ENCODE peak calls at places on chromosome 2, in seven cellular contexts. One of them, this sample, is unnamed.

GRCh38 chr2:220948579-220948978 is 623.5 kb downstream of the EPHA4 start:
- DNase-seq in Jurkat, Clone E6-1: no peak
- DNase-seq in astrocyte: no peak
- DNase-seq in left lung: no peak
- DNase-seq in neural progenitor cell: no peak
- DNase-seq in NB4: no peak
- DNase-seq in right cardiac atrium: no peak
- DNase-seq in this sample: no peak

GRCh38 chr2:120818441-120818920 is 82.8 kb downstream of the GLI2 start:
- DNase-seq in Jurkat, Clone E6-1: no peak
- DNase-seq in astrocyte: peak
- DNase-seq in left lung: peak
- DNase-seq in neural progenitor cell: no peak
- DNase-seq in NB4: no peak
- DNase-seq in right cardiac atrium: peak
- DNase-seq in this sample: no peak

GRCh38 chr2:224930124-224930523 is 112.1 kb downstream of the DOCK10 start:
- DNase-seq in Jurkat, Clone E6-1: peak
- DNase-seq in astrocyte: no peak
- DNase-seq in left lung: no peak
- DNase-seq in neural progenitor cell: no peak
- DNase-seq in NB4: peak
- DNase-seq in right cardiac atrium: no peak
- DNase-seq in this sample: no peak

GRCh38 chr2:242085941-242086621 is 216.6 kb downstream of the RTP5 start:
- DNase-seq in Jurkat, Clone E6-1: peak
- DNase-seq in astrocyte: no peak
- DNase-seq in left lung: no peak
- DNase-seq in neural progenitor cell: no peak
- DNase-seq in NB4: peak
- DNase-seq in right cardiac atrium: peak
- DNase-seq in this sample: peak

GRCh38 chr2:6780765-6781274 is 84.9 kb downstream of the CMPK2 start:
- DNase-seq in Jurkat, Clone E6-1: peak
- DNase-seq in astrocyte: no peak
- DNase-seq in left lung: no peak
- DNase-seq in neural progenitor cell: no peak
- DNase-seq in NB4: peak
- DNase-seq in right cardiac atrium: peak
- DNase-seq in this sample: peak

GRCh38 chr2:105746177-105747080 is 1.7 kb downstream of the NCK2 start:
- DNase-seq in Jurkat, Clone E6-1: no peak
- DNase-seq in astrocyte: no peak
- DNase-seq in left lung: peak
- DNase-seq in neural progenitor cell: peak
- DNase-seq in NB4: peak
- DNase-seq in right cardiac atrium: peak
- DNase-seq in this sample: peak

GRCh38 chr2:25491966-25492532 is 150.3 kb upstream of the DNMT3A start:
- DNase-seq in Jurkat, Clone E6-1: no peak
- DNase-seq in astrocyte: peak
- DNase-seq in left lung: no peak
- DNase-seq in neural progenitor cell: no peak
- DNase-seq in NB4: no peak
- DNase-seq in right cardiac atrium: no peak
- DNase-seq in this sample: no peak

GRCh38 chr2:97781981-97782380 is 68.6 kb downstream of the ZAP70 start:
- DNase-seq in Jurkat, Clone E6-1: no peak
- DNase-seq in astrocyte: no peak
- DNase-seq in left lung: no peak
- DNase-seq in neural progenitor cell: no peak
- DNase-seq in NB4: no peak
- DNase-seq in right cardiac atrium: no peak
- DNase-seq in this sample: no peak

GRCh38 chr2:176854062-176854461 is 358.5 kb upstream of the HNRNPA3 start:
- DNase-seq in Jurkat, Clone E6-1: no peak
- DNase-seq in astrocyte: no peak
- DNase-seq in left lung: no peak
- DNase-seq in neural progenitor cell: no peak
- DNase-seq in NB4: no peak
- DNase-seq in right cardiac atrium: no peak
- DNase-seq in this sample: no peak

GRCh38 chr2:239239607-239240479 is 161.0 kb downstream of the HDAC4 start:
- DNase-seq in Jurkat, Clone E6-1: no peak
- DNase-seq in astrocyte: no peak
- DNase-seq in left lung: no peak
- DNase-seq in neural progenitor cell: peak
- DNase-seq in NB4: no peak
- DNase-seq in right cardiac atrium: peak
- DNase-seq in this sample: no peak

GRCh38 chr2:239238839-239239606 is 161.8 kb downstream of the HDAC4 start:
- DNase-seq in Jurkat, Clone E6-1: no peak
- DNase-seq in astrocyte: no peak
- DNase-seq in left lung: no peak
- DNase-seq in neural progenitor cell: no peak
- DNase-seq in NB4: no peak
- DNase-seq in right cardiac atrium: no peak
- DNase-seq in this sample: no peak

GRCh38 chr2:239238381-239238780 is 162.4 kb downstream of the HDAC4 start:
- DNase-seq in Jurkat, Clone E6-1: no peak
- DNase-seq in astrocyte: no peak
- DNase-seq in left lung: no peak
- DNase-seq in neural progenitor cell: no peak
- DNase-seq in NB4: no peak
- DNase-seq in right cardiac atrium: no peak
- DNase-seq in this sample: no peak

GRCh38 chr2:239241431-239241830 is 159.4 kb downstream of the HDAC4 start:
- DNase-seq in Jurkat, Clone E6-1: no peak
- DNase-seq in astrocyte: no peak
- DNase-seq in left lung: no peak
- DNase-seq in neural progenitor cell: no peak
- DNase-seq in NB4: peak
- DNase-seq in right cardiac atrium: no peak
- DNase-seq in this sample: no peak

DNA sequence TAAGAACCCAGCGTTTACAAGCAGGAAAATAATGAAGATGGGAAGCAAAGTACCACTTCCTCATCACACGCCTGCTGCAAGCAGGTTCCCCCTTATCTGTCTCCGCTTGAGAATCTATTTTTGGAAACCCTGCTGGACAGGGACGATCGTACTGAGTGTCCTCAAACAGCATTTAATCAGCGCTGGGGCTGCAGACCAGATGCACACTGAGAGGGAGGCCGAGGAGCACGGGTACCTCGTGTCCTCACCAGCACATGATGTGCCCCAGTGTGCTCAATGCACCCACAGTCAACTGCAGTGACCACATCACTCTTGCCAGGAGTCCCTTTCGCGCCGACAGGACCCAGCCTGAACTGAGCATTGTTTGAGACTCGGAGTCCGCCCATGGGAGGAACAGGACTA is 160.3 kb downstream of the HDAC4 start:
- DNase-seq in Jurkat, Clone E6-1: no peak
- DNase-seq in astrocyte: no peak
- DNase-seq in left lung: no peak
- DNase-seq in neural progenitor cell: no peak
- DNase-seq in NB4: peak
- DNase-seq in right cardiac atrium: peak
- DNase-seq in this sample: no peak
- H3K4me3 ChIP-seq in Jurkat, Clone E6-1: no peak
- H3K4me3 ChIP-seq in astrocyte: no peak
- H3K4me3 ChIP-seq in left lung: no peak
- H3K4me3 ChIP-seq in neural progenitor cell: no peak
- H3K4me3 ChIP-seq in NB4: peak
- H3K4me3 ChIP-seq in right cardiac atrium: no peak
- H3K4me3 ChIP-seq in this sample: no peak

DNA sequence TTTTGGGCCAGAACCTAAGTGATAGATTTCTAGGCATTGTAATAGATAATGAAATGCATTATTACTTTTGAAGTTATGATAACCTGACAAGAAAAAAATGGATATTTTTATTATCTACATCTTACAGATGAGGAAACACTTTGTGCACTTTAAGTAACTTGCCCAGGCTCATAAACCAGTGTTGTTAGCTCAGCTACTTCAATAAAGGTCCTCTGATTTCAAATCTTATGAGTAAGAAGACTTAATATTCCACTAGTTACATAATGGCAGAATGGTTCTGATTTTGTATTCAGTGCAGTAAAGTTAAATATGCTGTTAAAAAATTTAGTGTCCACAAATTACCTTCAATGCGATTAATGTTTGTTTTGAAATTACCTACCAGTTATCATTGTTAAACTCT is 199.0 kb downstream of the BABAM2 start:
- DNase-seq in Jurkat, Clone E6-1: no peak
- DNase-seq in astrocyte: no peak
- DNase-seq in left lung: no peak
- DNase-seq in neural progenitor cell: no peak
- DNase-seq in NB4: no peak
- DNase-seq in right cardiac atrium: no peak
- DNase-seq in this sample: no peak
- H3K4me3 ChIP-seq in Jurkat, Clone E6-1: no peak
- H3K4me3 ChIP-seq in astrocyte: no peak
- H3K4me3 ChIP-seq in left lung: no peak
- H3K4me3 ChIP-seq in neural progenitor cell: no peak
- H3K4me3 ChIP-seq in NB4: no peak
- H3K4me3 ChIP-seq in right cardiac atrium: no peak
- H3K4me3 ChIP-seq in this sample: no peak

GRCh38 chr2:118803012-118803411 is 44.4 kb downstream of the EN1 start:
- DNase-seq in Jurkat, Clone E6-1: no peak
- DNase-seq in astrocyte: peak
- DNase-seq in left lung: no peak
- DNase-seq in neural progenitor cell: no peak
- DNase-seq in NB4: peak
- DNase-seq in right cardiac atrium: no peak
- DNase-seq in this sample: no peak
- H3K4me3 ChIP-seq in Jurkat, Clone E6-1: no peak
- H3K4me3 ChIP-seq in astrocyte: no peak
- H3K4me3 ChIP-seq in left lung: no peak
- H3K4me3 ChIP-seq in neural progenitor cell: no peak
- H3K4me3 ChIP-seq in NB4: no peak
- H3K4me3 ChIP-seq in right cardiac atrium: no peak
- H3K4me3 ChIP-seq in this sample: no peak

DNA sequence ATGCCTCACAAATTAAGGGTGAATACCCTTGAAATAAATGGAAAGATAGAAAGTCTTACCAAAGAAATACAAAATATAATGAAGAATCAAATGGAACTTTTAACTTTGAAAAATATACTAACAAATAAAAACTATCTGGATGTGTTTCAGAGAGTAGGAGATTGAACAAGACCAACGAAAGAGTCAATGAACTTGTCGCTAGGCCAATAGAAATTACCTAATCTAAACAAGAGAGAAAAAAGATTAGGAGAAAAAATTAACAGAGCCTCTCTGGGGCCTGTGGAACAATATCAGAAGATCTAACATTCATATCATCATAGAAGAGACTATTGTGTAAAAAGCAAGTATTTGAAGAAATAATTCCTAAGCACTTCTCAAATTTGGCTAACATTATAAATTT is 11.1 kb downstream of the FRZB start:
- DNase-seq in Jurkat, Clone E6-1: no peak
- DNase-seq in astrocyte: no peak
- DNase-seq in left lung: no peak
- DNase-seq in neural progenitor cell: no peak
- DNase-seq in NB4: no peak
- DNase-seq in right cardiac atrium: no peak
- DNase-seq in this sample: no peak
- H3K4me3 ChIP-seq in Jurkat, Clone E6-1: no peak
- H3K4me3 ChIP-seq in astrocyte: no peak
- H3K4me3 ChIP-seq in left lung: no peak
- H3K4me3 ChIP-seq in neural progenitor cell: no peak
- H3K4me3 ChIP-seq in NB4: no peak
- H3K4me3 ChIP-seq in right cardiac atrium: no peak
- H3K4me3 ChIP-seq in this sample: no peak

GRCh38 chr2:68775272-68775847 is 40.7 kb downstream of the ARHGAP25 start:
- DNase-seq in Jurkat, Clone E6-1: no peak
- DNase-seq in astrocyte: no peak
- DNase-seq in left lung: no peak
- DNase-seq in neural progenitor cell: no peak
- DNase-seq in NB4: peak
- DNase-seq in right cardiac atrium: no peak
- DNase-seq in this sample: no peak
- H3K4me3 ChIP-seq in Jurkat, Clone E6-1: no peak
- H3K4me3 ChIP-seq in astrocyte: no peak
- H3K4me3 ChIP-seq in left lung: peak
- H3K4me3 ChIP-seq in neural progenitor cell: no peak
- H3K4me3 ChIP-seq in NB4: peak
- H3K4me3 ChIP-seq in right cardiac atrium: peak
- H3K4me3 ChIP-seq in this sample: no peak

GRCh38 chr2:40435426-40436092 is 16.3 kb downstream of the SLC8A1 start:
- DNase-seq in Jurkat, Clone E6-1: no peak
- DNase-seq in astrocyte: no peak
- DNase-seq in left lung: no peak
- DNase-seq in neural progenitor cell: no peak
- DNase-seq in NB4: no peak
- DNase-seq in right cardiac atrium: peak
- DNase-seq in this sample: no peak
- H3K4me3 ChIP-seq in Jurkat, Clone E6-1: no peak
- H3K4me3 ChIP-seq in astrocyte: no peak
- H3K4me3 ChIP-seq in left lung: no peak
- H3K4me3 ChIP-seq in neural progenitor cell: no peak
- H3K4me3 ChIP-seq in NB4: no peak
- H3K4me3 ChIP-seq in right cardiac atrium: no peak
- H3K4me3 ChIP-seq in this sample: no peak

DNA sequence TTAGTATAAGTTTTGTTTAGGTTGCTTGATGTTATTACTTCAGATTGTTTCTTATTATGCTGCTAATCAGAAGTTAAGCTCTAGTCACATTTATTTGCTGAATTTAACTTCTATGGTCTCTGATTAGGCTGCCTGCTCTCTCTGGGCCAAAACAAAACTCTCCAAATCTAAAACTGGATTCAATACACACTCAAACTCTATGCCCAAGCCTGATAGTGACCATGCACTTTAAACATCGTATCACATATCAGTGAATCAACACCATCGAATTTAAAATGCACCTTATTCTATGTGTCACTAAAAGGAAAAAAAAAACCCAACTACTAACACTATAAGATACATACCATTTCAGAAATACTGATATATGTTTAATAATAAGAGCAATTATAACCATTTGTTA is 76.9 kb upstream of the FRZB start:
- DNase-seq in Jurkat, Clone E6-1: no peak
- DNase-seq in astrocyte: no peak
- DNase-seq in left lung: no peak
- DNase-seq in neural progenitor cell: no peak
- DNase-seq in NB4: no peak
- DNase-seq in right cardiac atrium: no peak
- DNase-seq in this sample: no peak
- H3K4me3 ChIP-seq in Jurkat, Clone E6-1: no peak
- H3K4me3 ChIP-seq in astrocyte: no peak
- H3K4me3 ChIP-seq in left lung: no peak
- H3K4me3 ChIP-seq in neural progenitor cell: no peak
- H3K4me3 ChIP-seq in NB4: no peak
- H3K4me3 ChIP-seq in right cardiac atrium: no peak
- H3K4me3 ChIP-seq in this sample: no peak

DNA sequence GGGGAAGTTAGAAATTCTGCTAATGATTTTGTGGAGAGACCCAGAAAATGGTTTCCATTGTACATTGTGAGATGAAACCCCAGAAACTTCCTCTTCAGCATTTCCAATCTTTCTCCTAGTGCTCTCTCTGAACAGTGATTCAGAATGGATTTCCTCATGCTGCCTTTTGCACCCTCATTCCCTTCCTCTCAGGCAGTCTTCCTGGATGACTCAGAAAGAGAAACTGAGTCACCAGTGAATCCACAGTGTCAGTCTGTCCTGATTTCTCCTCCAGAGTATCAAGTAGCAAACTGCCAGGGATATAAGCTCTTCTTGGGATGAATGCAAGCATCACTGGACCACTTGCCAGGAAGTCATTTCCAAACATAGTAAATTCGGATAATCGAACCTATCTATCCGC is 467.6 kb upstream of the ID2 start:
- DNase-seq in Jurkat, Clone E6-1: no peak
- DNase-seq in astrocyte: no peak
- DNase-seq in left lung: no peak
- DNase-seq in neural progenitor cell: no peak
- DNase-seq in NB4: no peak
- DNase-seq in right cardiac atrium: no peak
- DNase-seq in this sample: no peak
- H3K4me3 ChIP-seq in Jurkat, Clone E6-1: no peak
- H3K4me3 ChIP-seq in astrocyte: no peak
- H3K4me3 ChIP-seq in left lung: no peak
- H3K4me3 ChIP-seq in neural progenitor cell: no peak
- H3K4me3 ChIP-seq in NB4: no peak
- H3K4me3 ChIP-seq in right cardiac atrium: no peak
- H3K4me3 ChIP-seq in this sample: no peak

This sample was measured in DND-41.